ENCODE peak calls at places on chromosomes 2 and 18, in four cellular contexts. X is HT1080; G is stimulated activated CD8-positive, alpha-beta memory T cell treated with anti-CD3 and anti-CD28 coated beads, Interleukin-2, amount 100 ng/mL, for 1 hour; I is Caco-2. K is an unnamed sample.
A peak's percentile ranks its signal among the peaks of the same experiment; 100 is the strongest.

GRCh38 chr2:3243804-3244203 is 133.8 kb downstream of the EIPR1 start:
- DNase-seq in X (no peak), I (no peak), G (no peak), K (no peak)

GRCh38 chr2:30267576-30267975 is 36.2 kb downstream of the LBH start:
- DNase-seq in G (no peak), I (no peak), X (no peak), K (no peak)

GRCh38 chr2:40256649-40257048 is 195.2 kb downstream of the SLC8A1 start:
- DNase-seq in X (peak; percentile 39), I (no peak), G (no peak), K (no peak)

GRCh38 chr2:235669269-235669831 is 175.5 kb downstream of the AGAP1 start:
- DNase-seq in I (peak; percentile 76), X (peak; percentile 48), G (no peak), K (peak; percentile 86)

GRCh38 chr2:138090330-138090729 is 126.1 kb downstream of the HNMT start:
- DNase-seq in I (no peak), G (no peak), X (peak; percentile 57), K (no peak)

GRCh38 chr2:43274055-43274454 is 47.6 kb upstream of the ZFP36L2 start:
- DNase-seq in G (no peak), I (no peak), X (peak; percentile 26), K (no peak)

GRCh38 chr2:217830061-217830460 is 172.7 kb downstream of the TNS1 start:
- DNase-seq in G (no peak), I (no peak), X (no peak), K (peak; percentile 14)

GRCh38 chr18:13223341-13224148 is 5.0 kb downstream of the LDLRAD4 start:
- DNase-seq in G (no peak), X (no peak), I (no peak), K (no peak)

GRCh38 chr2:140797718-140798117 is 1333.1 kb downstream of the LRP1B start:
- DNase-seq in G (no peak), X (no peak), I (no peak), K (no peak)

GRCh38 chr2:8448822-8449577 is 232.9 kb upstream of the ID2 start:
- DNase-seq in I (peak; percentile 12), G (no peak), X (no peak), K (no peak)

GRCh38 chr18:36770315-36770946 is 58.4 kb downstream of the TPGS2 start:
- DNase-seq in I (no peak), G (no peak), X (no peak), K (no peak)

GRCh38 chr2:231931481-231931915 is 5.3 kb upstream of the NPPC start:
- DNase-seq in G (no peak), I (no peak), X (no peak), K (peak; percentile 59)

GRCh38 chr2:31078579-31079105 is 59.6 kb downstream of the GALNT14 start:
- DNase-seq in X (no peak), G (no peak), I (no peak), K (no peak)

GRCh38 chr2:128312411-128312810 is 6.3 kb downstream of the HS6ST1 start:
- DNase-seq in X (no peak), I (no peak), G (no peak), K (peak; percentile 31)

GRCh38 chr2:206853880-206854279 is 85.4 kb upstream of the CPO start:
- DNase-seq in I (no peak), X (no peak), G (no peak), K (no peak)

GRCh38 chr2:3289164-3289515 is 88.5 kb downstream of the EIPR1 start:
- DNase-seq in I (no peak), G (no peak), X (no peak), K (no peak)